ENCODE peak calls at places on chromosomes 7 and 10, in four cellular contexts. H is kidney epithelial cell, S is breast epithelium, G is T follicular helper cell. E is an unnamed sample.
A peak's percentile ranks its signal among the peaks of the same experiment; 100 is the strongest.

GRCh38 chr10:98659951-98660350 is 213.2 kb upstream of the HPS1 start:
- DNase-seq in H (no peak), S (no peak), G (no peak), E (no peak)

GRCh38 chr7:143288836-143289235 is 685 bp downstream of the CASP2 start:
- DNase-seq in H (no peak), S (no peak), G (no peak), E (no peak)

GRCh38 chr10:50932113-50932512 is 46.7 kb upstream of the A1CF start:
- DNase-seq in H (no peak), S (no peak), G (no peak), E (no peak)

GRCh38 chr10:88092975-88093374 is 229.6 kb downstream of the PTEN start:
- DNase-seq in H (no peak), S (no peak), G (no peak), E (no peak)

GRCh38 chr7:27586825-27587224 is 75.9 kb downstream of the HIBADH start:
- DNase-seq in H (no peak), S (no peak), G (no peak), E (no peak)

GRCh38 chr7:11540271-11540761 is 291.7 kb downstream of the THSD7A start:
- DNase-seq in H (no peak), S (no peak), G (no peak), E (no peak)

GRCh38 chr7:117401293-117402002 is 25.8 kb downstream of the ASZ1 start:
- DNase-seq in H (no peak), S (no peak), G (no peak), E (no peak)

GRCh38 chr10:78336402-78336791 is 302.7 kb downstream of the RPS24 start:
- DNase-seq in H (peak; percentile 65), S (no peak), G (no peak), E (no peak)

GRCh38 chr7:12385364-12385786 is 18.3 kb downstream of the VWDE start:
- DNase-seq in H (no peak), S (no peak), G (no peak), E (no peak)

GRCh38 chr10:91805110-91805825 is 7.0 kb downstream of the TNKS2 start:
- DNase-seq in H (no peak), S (no peak), G (no peak), E (no peak)

GRCh38 chr7:16411391-16411790 is 9.9 kb downstream of the CRPPA start:
- DNase-seq in H (no peak), S (no peak), G (no peak), E (no peak)

GRCh38 chr7:83655951-83656556 is 7.1 kb upstream of the SEMA3E start:
- DNase-seq in H (peak; percentile 18), S (no peak), G (no peak), E (no peak)

GRCh38 chr7:147578196-147578595 is 1012.4 kb upstream of the C7orf33 start:
- DNase-seq in H (no peak), S (no peak), G (no peak), E (no peak)

GRCh38 chr7:3404490-3404889 is 103.4 kb downstream of the SDK1 start:
- DNase-seq in H (peak; percentile 47), S (no peak), G (no peak), E (no peak)

GRCh38 chr7:66769833-66770512 is 29.4 kb downstream of the RABGEF1 start:
- DNase-seq in H (no peak), S (no peak), G (no peak), E (no peak)

GRCh38 chr10:87696922-87697714 is 37.4 kb downstream of the PAPSS2 start:
- DNase-seq in H (no peak), S (no peak), G (no peak), E (no peak)

GRCh38 chr10:5089869-5090268 is 4.3 kb upstream of the AKR1C3 start:
- DNase-seq in H (no peak), S (no peak), G (no peak), E (no peak)

GRCh38 chr10:79413196-79413595 is 32.2 kb downstream of the ZCCHC24 start:
- DNase-seq in H (no peak), S (peak; percentile 40), G (no peak), E (no peak)

GRCh38 chr7:135661311-135662122 is 797 bp upstream of the STMP1 start:
- DNase-seq in H (no peak), S (no peak), G (no peak), E (no peak)

GRCh38 chr7:24722386-24723177 is 34.7 kb downstream of the GSDME start:
- DNase-seq in H (no peak), S (no peak), G (no peak), E (no peak)

GRCh38 chr10:24886281-24886680 is 66.1 kb downstream of the PRTFDC1 start:
- DNase-seq in H (no peak), S (peak; percentile 62), G (no peak), E (no peak)